ENCODE peak calls at places on chromosomes 2 and 18, in eight cellular contexts. V is fibroblast of mammary gland, T is uterus, Y is left ventricle myocardium inferior, D is fibroblast of the aortic adventitia, J is tibial artery, S is adrenal gland, U is endothelial cell. Q is an unnamed sample.

GRCh38 chr2:132438650-132439030 is 22.0 kb downstream of the GPR39 start:
- DNase-seq in D (peak), T (no peak), Y (no peak), J (no peak), S (no peak), V (peak), U (no peak), Q (no peak)

GRCh38 chr2:75560768-75561565 is at the start of gene EVA1A:
- DNase-seq in D (peak), J (no peak), S (peak), Y (peak), U (peak), V (peak), T (peak), Q (peak)

GRCh38 chr2:409523-409922 is 121.6 kb upstream of the ALKAL2 start:
- DNase-seq in Y (no peak), T (no peak), J (no peak), S (no peak), D (no peak), V (no peak), U (no peak), Q (no peak)

GRCh38 chr2:31137211-31138036 is 816 bp downstream of the GALNT14 start:
- DNase-seq in V (peak), D (no peak), S (no peak), Y (no peak), J (no peak), U (peak), T (no peak), Q (peak)

GRCh38 chr2:216829533-216829932 is 30.3 kb downstream of the TNP1 start:
- DNase-seq in S (peak), V (peak), D (peak), Y (peak), T (peak), U (no peak), J (peak), Q (no peak)

GRCh38 chr2:22904126-22904684 is 480.8 kb upstream of the KLHL29 start:
- DNase-seq in V (peak), T (peak), Y (peak), U (peak), D (no peak), S (peak), J (no peak), Q (peak)

GRCh38 chr2:232549655-232550350 is 554 bp downstream of the TIGD1 start:
- DNase-seq in S (no peak), V (peak), U (no peak), J (no peak), Y (no peak), T (no peak), D (peak), Q (no peak)

GRCh38 chr2:140551291-140551690 is 1579.5 kb downstream of the LRP1B start:
- DNase-seq in U (no peak), V (no peak), J (no peak), T (no peak), D (no peak), Y (no peak), S (no peak), Q (no peak)

GRCh38 chr2:27833931-27834330 is 56.3 kb downstream of the RBKS start:
- DNase-seq in Y (no peak), S (no peak), J (no peak), U (no peak), V (peak), T (no peak), D (peak), Q (no peak)

GRCh38 chr2:156211318-156211717 is 121.2 kb downstream of the NR4A2 start:
- DNase-seq in T (no peak), S (no peak), V (no peak), J (no peak), U (no peak), Y (no peak), D (no peak), Q (no peak)

GRCh38 chr2:200356306-200356705 is 49.8 kb downstream of the SPATS2L start:
- DNase-seq in T (no peak), S (no peak), J (no peak), Y (no peak), D (peak), V (no peak), U (no peak), Q (no peak)

GRCh38 chr2:152088006-152088405 is 10.8 kb downstream of the CACNB4 start:
- DNase-seq in U (no peak), V (no peak), J (no peak), S (no peak), T (no peak), Y (no peak), D (no peak), Q (no peak)

GRCh38 chr2:239960929-239961661 is 64.0 kb downstream of the NDUFA10 start:
- DNase-seq in S (no peak), D (no peak), U (no peak), T (no peak), J (no peak), Y (no peak), V (no peak), Q (no peak)

GRCh38 chr18:24053211-24053610 is 38.7 kb downstream of the TTC39C start:
- DNase-seq in T (no peak), J (no peak), D (no peak), U (no peak), Y (no peak), S (no peak), V (no peak), Q (no peak)

GRCh38 chr18:45201029-45201428 is 414.2 kb upstream of the SLC14A2 start:
- DNase-seq in D (no peak), J (no peak), T (no peak), S (no peak), V (no peak), Y (no peak), U (no peak), Q (no peak)

GRCh38 chr18:55079481-55080350 is 120.5 kb upstream of the CCDC68 start:
- DNase-seq in D (no peak), S (no peak), V (no peak), J (no peak), Y (no peak), U (no peak), T (peak), Q (no peak)

GRCh38 chr18:13809521-13810252 is 14.3 kb upstream of the MC5R start:
- DNase-seq in J (no peak), D (no peak), Y (no peak), T (no peak), U (no peak), V (no peak), S (no peak), Q (no peak)

GRCh38 chr2:9226458-9227380 is 20.1 kb downstream of the ASAP2 start:
- DNase-seq in D (no peak), T (no peak), U (no peak), Y (no peak), J (no peak), V (no peak), S (no peak), Q (no peak)

GRCh38 chr2:207235621-207236020 is 69.9 kb upstream of the KLF7 start:
- DNase-seq in V (peak), U (no peak), T (no peak), J (no peak), D (no peak), Y (no peak), S (no peak), Q (no peak)

GRCh38 chr2:106095478-106096392 is 98.4 kb downstream of the UXS1 start:
- DNase-seq in J (no peak), V (no peak), S (no peak), T (no peak), D (no peak), U (no peak), Y (no peak), Q (no peak)

GRCh38 chr2:53498210-53498609 is 269.4 kb upstream of the CHAC2 start:
- DNase-seq in J (no peak), V (peak), D (peak), T (no peak), S (no peak), U (no peak), Y (no peak), Q (no peak)

GRCh38 chr2:66198873-66199272 is 236.1 kb upstream of the MEIS1 start:
- DNase-seq in D (no peak), U (no peak), Y (no peak), T (no peak), S (no peak), V (no peak), J (no peak), Q (no peak)

GRCh38 chr2:127414855-127415592 is 3.2 kb upstream of the PROC start:
- DNase-seq in J (no peak), D (no peak), Y (no peak), U (no peak), T (no peak), S (no peak), V (no peak), Q (no peak)

GRCh38 chr2:112643488-112643887 is 2.3 kb upstream of the SLC20A1 start:
- DNase-seq in J (no peak), T (no peak), S (no peak), Y (no peak), U (no peak), V (no peak), D (no peak), Q (no peak)

GRCh38 chr2:201642086-201642578 is 1.2 kb downstream of the TMEM237 start:
- DNase-seq in D (no peak), V (no peak), T (no peak), U (no peak), Y (no peak), J (no peak), S (peak), Q (no peak)

GRCh38 chr2:38387887-38388286 is 10.8 kb upstream of the ATL2 start:
- DNase-seq in T (no peak), S (no peak), V (no peak), D (no peak), U (no peak), Y (no peak), J (no peak), Q (no peak)

GRCh38 chr2:70645733-70646420 is 92.3 kb upstream of the TGFA start:
- DNase-seq in S (no peak), J (no peak), D (no peak), T (no peak), V (no peak), U (peak), Y (no peak), Q (peak)

GRCh38 chr2:50746526-50746925 is 285.4 kb downstream of the NRXN1 start:
- DNase-seq in J (no peak), T (no peak), V (peak), D (peak), Y (no peak), U (peak), S (no peak), Q (peak)

GRCh38 chr18:79766308-79766707 is 31.4 kb upstream of the KCNG2 start:
- DNase-seq in J (peak), U (no peak), V (no peak), S (no peak), T (no peak), Y (no peak), D (no peak), Q (peak)

GRCh38 chr2:190408538-190409271 is 550 bp downstream of the MFSD6 start:
- DNase-seq in T (peak), V (no peak), J (peak), S (peak), D (no peak), Y (peak), U (peak), Q (peak)

GRCh38 chr2:106885326-106885725 is 641 bp downstream of the ST6GAL2 start:
- DNase-seq in S (no peak), D (no peak), T (no peak), J (no peak), Y (no peak), V (no peak), U (no peak), Q (no peak)

GRCh38 chr2:143482316-143482715 is 353.1 kb downstream of the ARHGAP15 start:
- DNase-seq in V (peak), U (no peak), S (no peak), J (no peak), D (peak), T (no peak), Y (no peak), Q (no peak)

GRCh38 chr2:100939445-100939844 is 62.6 kb upstream of the RPL31 start:
- DNase-seq in U (no peak), V (no peak), S (no peak), T (no peak), Y (no peak), J (no peak), D (no peak), Q (no peak)

GRCh38 chr2:109448946-109449788 is 164.6 kb downstream of the SEPTIN10 start:
- DNase-seq in T (no peak), D (peak), Y (peak), J (peak), U (no peak), V (peak), S (peak), Q (no peak)
- TF ChIP-seq CTCF in T (no peak), D (no peak), Y (no peak), J (no peak), U (no peak), V (no peak), S (no peak), Q (no peak)

GRCh38 chr2:149038442-149039212 is at the start of gene LYPD6B:
- DNase-seq in V (no peak), U (peak), D (no peak), J (no peak), Y (no peak), T (no peak), S (no peak), Q (peak)

GRCh38 chr2:149036507-149037293 is 1.8 kb upstream of the LYPD6B start:
- DNase-seq in U (no peak), T (no peak), V (no peak), Y (no peak), S (no peak), D (no peak), J (no peak), Q (no peak)

GRCh38 chr2:149039213-149039724 is 770 bp downstream of the LYPD6B start:
- DNase-seq in J (no peak), T (no peak), V (no peak), U (no peak), D (no peak), Y (no peak), S (no peak), Q (no peak)

GRCh38 chr2:149040451-149040850 is 2.0 kb downstream of the LYPD6B start:
- DNase-seq in J (no peak), U (peak), Y (no peak), T (no peak), S (no peak), D (no peak), V (peak), Q (peak)

GRCh38 chr2:149037851-149038250 is 648 bp upstream of the LYPD6B start:
- DNase-seq in V (no peak), T (no peak), Y (no peak), D (no peak), S (no peak), J (no peak), U (no peak), Q (no peak)
- TF ChIP-seq CTCF in V (no peak), T (no peak), Y (no peak), D (no peak), S (no peak), J (no peak), U (no peak), Q (no peak)

DNA sequence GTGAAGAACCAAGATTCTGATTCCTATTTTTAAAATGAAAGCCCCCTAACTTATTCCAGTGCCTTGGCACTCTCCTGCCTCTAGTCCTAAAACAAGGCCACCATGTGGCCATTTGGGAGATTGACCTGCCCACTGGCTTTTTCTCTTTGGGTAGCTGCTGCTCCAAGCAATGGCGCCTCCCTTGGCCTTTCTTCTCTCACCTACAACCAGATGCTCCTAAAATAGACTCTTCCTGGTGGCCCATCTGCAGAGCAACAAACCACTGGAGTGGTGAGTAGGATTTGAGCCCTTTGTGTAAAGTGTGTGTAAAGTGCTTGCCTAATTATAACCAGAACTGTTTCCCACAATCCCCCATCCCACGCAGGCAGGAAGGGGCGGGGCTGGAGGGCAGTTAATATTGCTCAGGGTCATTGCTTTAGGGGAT is 114.2 kb downstream of the FHOD3 start:
- DNase-seq in Y (no peak), S (no peak), T (no peak), J (no peak), D (peak), V (peak), U (peak), Q (peak)
- TF ChIP-seq CTCF in Y (peak), S (peak), T (no peak), J (no peak), D (peak), V (peak), U (peak), Q (peak)

GRCh38 chr2:74222300-74222650 is 23.9 kb downstream of the MTHFD2 start:
- DNase-seq in S (no peak), Y (no peak), U (no peak), T (no peak), D (no peak), J (no peak), V (no peak), Q (no peak)
- TF ChIP-seq CTCF in S (no peak), Y (no peak), U (no peak), T (no peak), D (no peak), J (no peak), V (no peak), Q (no peak)

DNA sequence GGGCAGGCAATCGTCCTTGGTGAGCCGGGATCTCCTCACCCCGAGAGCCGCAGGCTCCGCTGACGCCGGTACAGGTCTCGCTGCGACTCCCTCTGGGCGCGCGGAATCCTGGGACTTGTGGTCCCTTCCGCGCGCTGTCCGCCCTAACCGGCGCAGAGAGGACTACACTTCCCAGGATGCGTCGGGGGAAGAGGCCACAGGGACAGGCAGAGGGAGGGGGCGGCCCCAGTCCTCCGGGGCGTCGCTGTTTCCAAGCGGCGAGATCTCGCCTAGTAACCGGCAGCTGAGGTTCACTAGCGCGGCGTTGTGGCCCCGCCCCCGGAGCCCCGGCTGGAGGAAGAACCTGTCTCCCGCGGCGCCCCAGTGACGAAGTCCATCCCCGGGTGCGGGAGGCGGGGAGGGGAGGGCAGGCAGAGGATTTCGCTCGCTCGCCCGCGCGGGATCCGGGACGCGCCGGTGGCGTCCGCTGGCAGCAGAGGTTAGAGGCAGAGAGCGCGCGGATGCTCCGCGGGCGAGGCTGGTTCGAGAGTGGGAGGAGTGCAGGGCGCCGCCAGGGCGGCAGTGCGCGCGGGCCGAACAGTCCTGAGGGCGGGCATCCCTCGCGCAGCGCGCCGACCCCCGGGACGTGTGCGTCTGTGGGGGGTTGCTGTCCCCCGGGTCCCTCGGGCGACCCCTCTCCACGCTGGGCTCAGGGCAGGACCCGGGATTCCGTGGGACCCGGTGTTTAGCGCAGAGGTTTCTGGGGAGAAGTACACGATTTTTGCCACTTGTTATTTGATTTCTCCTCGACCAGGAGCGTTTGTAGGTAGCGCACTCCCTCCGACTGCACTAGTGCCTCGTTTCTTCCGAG is at the start of gene EML6:
- DNase-seq in T (peak), J (peak), U (peak), Y (peak), V (peak), S (peak), D (peak), Q (peak)
- TF ChIP-seq CTCF in T (peak), J (peak), U (peak), Y (peak), V (no peak), S (peak), D (peak), Q (no peak)

DNA sequence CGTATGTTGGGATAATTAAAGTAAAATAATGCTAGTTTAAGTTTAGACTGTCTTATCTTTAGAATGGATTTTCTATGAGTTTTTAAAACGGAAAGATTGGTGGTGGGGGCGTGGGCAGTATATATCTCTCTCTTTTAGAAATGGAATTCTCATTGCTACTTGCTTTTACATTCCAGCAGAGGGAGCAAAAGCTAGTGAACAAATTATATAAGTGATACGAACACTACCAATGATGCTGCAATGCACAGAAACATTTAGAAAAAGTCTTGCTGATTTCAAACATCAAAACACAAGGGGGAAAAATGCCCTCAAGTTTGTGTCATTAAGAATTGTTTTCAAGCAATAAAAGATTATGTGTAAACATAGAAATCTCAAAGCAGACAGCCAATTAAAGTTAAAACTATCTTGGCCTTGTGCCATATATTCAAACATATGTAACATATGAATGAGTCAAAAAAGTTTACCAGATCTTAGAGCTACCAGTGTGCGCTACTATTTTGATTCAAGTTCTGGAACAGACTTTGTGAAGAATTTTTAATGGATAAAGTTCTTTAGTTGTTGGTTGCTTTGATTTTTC is 296.3 kb upstream of the KCNJ3 start:
- DNase-seq in D (peak), V (peak), J (no peak), U (no peak), T (no peak), Y (no peak), S (no peak), Q (no peak)
- TF ChIP-seq CTCF in D (peak), V (peak), J (no peak), U (peak), T (no peak), Y (peak), S (peak), Q (peak)

DNA sequence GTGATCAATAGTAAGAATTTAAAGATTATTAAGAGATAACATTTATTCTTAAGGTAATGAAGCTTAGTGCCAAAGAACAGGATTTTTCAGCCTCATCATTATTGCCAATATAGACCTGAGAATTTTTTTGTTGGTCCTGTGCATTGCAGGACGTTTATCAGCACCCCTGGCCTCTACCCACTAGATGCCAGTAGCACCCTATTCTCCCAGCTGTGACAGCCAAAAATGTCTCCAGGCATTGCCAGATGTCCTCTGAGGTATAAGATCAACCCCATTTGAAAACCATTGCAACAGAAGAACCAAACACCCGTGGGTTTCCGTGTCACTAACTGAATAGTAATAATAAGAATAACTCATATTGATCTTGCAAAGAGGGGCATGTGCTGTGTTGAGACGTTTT is 700.0 kb upstream of the SOX11 start:
- DNase-seq in D (no peak), U (no peak), S (no peak), T (no peak), V (no peak), Y (no peak), J (no peak), Q (no peak)
- TF ChIP-seq CTCF in D (no peak), U (no peak), S (no peak), T (no peak), V (no peak), Y (peak), J (no peak), Q (no peak)

DNA sequence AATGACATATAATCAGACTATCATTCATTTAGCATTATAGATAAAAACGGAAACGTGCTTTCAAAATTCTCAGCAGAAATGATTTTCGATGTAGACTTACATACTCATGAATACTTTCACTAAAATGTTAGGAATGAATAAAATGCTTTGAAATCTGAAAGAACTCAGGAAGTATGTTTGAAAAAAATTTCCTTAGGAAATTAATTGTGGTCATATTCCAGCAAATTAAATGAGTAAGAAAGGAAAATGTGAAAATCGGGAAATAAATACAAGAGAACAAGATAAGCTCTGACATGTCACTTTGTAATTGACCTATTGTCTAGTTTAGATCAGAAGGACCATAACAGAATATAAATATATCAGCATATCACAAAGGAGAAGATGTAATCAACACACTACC is 981.0 kb upstream of the CDH2 start:
- DNase-seq in T (no peak), D (no peak), U (no peak), V (no peak), S (no peak), J (no peak), Y (no peak), Q (no peak)
- TF ChIP-seq CTCF in T (no peak), D (no peak), U (no peak), V (no peak), S (no peak), J (no peak), Y (no peak), Q (no peak)

GRCh38 chr18:3217930-3218647 is 1.7 kb downstream of the MYOM1 start:
- DNase-seq in U (no peak), D (peak), J (no peak), S (no peak), T (no peak), V (peak), Y (no peak), Q (no peak)
- TF ChIP-seq CTCF in U (no peak), D (no peak), J (no peak), S (no peak), T (no peak), V (no peak), Y (no peak), Q (no peak)